ENCODE peak calls at places on chromosomes 5 and 9, in nine cellular contexts. N is K562, M is H1, U is colonic mucosa, A is HCT116, C is IMR-90, J is neural progenitor cell, F is fibroblast of lung, X is keratinocyte. V is an unnamed sample.

GRCh38 chr9:71349218-71349617 is 227.8 kb upstream of the TRPM3 start:
- DNase-seq in N (no peak), M (no peak), U (no peak), A (no peak), C (peak), J (no peak), F (no peak), X (no peak), V (no peak)

GRCh38 chr9:91949946-91950664 is at the start of gene ROR2:
- DNase-seq in N (peak), M (no peak), U (peak), A (peak), C (peak), J (peak), F (peak), X (no peak), V (peak)

GRCh38 chr9:1100945-1101344 is 50.8 kb downstream of the DMRT2 start:
- DNase-seq in N (no peak), M (peak), U (peak), A (no peak), C (peak), J (no peak), F (peak), X (no peak), V (peak)

GRCh38 chr9:125701351-125701750 is 5.7 kb downstream of the MAPKAP1 start:
- DNase-seq in N (no peak), M (no peak), U (no peak), A (no peak), C (peak), J (no peak), F (peak), X (peak), V (peak)

GRCh38 chr9:121559183-121559582 is 59.5 kb upstream of the GGTA1 start:
- DNase-seq in N (no peak), M (no peak), U (no peak), A (no peak), C (peak), J (no peak), F (no peak), X (no peak), V (no peak)

GRCh38 chr5:32274548-32275420 is 38.0 kb downstream of the MTMR12 start:
- DNase-seq in N (no peak), M (no peak), U (no peak), A (no peak), C (peak), J (no peak), F (peak), X (no peak), V (peak)

GRCh38 chr5:26416911-26417310 is 621.5 kb downstream of the CDH9 start:
- DNase-seq in N (no peak), M (no peak), U (no peak), A (no peak), C (no peak), J (no peak), F (no peak), X (no peak), V (no peak)

GRCh38 chr5:158414333-158414762 is 555.4 kb upstream of the CLINT1 start:
- DNase-seq in N (no peak), M (no peak), U (no peak), A (no peak), C (no peak), J (no peak), F (peak), X (no peak), V (no peak)

GRCh38 chr9:112750111-112750766 is at the start of gene SNX30:
- DNase-seq in N (peak), M (peak), U (peak), A (peak), C (peak), J (peak), F (peak), X (no peak), V (peak)

GRCh38 chr9:137302176-137303030 is at the start of gene NRARP:
- DNase-seq in N (peak), M (no peak), U (peak), A (peak), C (peak), J (peak), F (peak), X (no peak), V (peak)

GRCh38 chr5:166710275-166710674 is 1581.2 kb upstream of the WWC1 start:
- DNase-seq in N (no peak), M (no peak), U (no peak), A (no peak), C (no peak), J (no peak), F (no peak), X (no peak), V (no peak)

GRCh38 chr5:179377421-179378115 is 32.3 kb upstream of the ADAMTS2 start:
- DNase-seq in N (no peak), M (no peak), U (no peak), A (no peak), C (peak), J (no peak), F (peak), X (no peak), V (peak)

GRCh38 chr5:112757468-112758208 is 20.0 kb downstream of the APC start:
- DNase-seq in N (peak), M (no peak), U (no peak), A (peak), C (peak), J (peak), F (peak), X (no peak), V (peak)

DNA sequence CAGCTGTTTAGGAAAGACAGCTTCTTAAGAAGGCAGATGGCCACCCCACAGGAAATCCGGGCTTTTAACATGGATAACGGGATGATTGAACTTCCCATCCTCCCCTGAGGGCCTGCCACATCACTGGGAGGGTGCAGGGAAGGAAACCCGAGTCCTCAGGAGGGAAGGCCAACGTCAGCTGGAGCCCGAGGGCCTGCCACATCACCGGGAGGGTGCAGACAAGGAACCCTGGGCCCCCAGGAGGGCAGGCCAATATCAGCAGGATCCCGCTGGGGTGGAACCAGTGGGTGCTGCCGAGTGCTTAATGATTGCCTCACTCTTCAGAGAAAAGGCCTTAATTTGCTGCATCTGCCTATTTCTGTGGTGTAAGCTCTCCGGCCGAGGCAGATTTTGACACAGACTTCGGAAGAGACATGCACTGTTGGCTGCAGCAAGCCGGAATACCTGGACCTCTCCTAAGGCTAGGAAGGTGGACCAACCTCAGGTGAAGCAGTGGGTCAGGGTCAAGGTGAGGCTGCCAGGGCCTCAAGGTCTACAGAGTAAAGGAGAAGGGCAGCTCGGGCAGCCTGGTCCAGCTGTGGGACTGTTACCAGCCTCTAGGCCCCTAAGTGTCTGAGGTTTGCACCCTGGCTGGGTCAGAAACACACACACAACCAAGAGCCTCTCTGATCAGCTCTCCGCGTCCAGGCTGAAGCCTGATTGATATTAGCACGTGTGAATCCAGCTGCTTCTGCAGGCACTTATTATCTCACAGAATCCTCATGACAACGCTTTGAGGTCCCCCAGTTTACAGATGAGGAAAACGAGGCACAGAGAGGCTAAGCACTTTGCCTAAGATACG is 14.8 kb upstream of the COL5A1 start:
- DNase-seq in N (no peak), M (no peak), U (no peak), A (no peak), C (peak), J (no peak), F (peak), X (no peak), V (peak)
- H3K9ac ChIP-seq in N (no peak), M (no peak), U (no peak), A (no peak), C (no peak), J (no peak), F (no peak), X (no peak), V (no peak)

DNA sequence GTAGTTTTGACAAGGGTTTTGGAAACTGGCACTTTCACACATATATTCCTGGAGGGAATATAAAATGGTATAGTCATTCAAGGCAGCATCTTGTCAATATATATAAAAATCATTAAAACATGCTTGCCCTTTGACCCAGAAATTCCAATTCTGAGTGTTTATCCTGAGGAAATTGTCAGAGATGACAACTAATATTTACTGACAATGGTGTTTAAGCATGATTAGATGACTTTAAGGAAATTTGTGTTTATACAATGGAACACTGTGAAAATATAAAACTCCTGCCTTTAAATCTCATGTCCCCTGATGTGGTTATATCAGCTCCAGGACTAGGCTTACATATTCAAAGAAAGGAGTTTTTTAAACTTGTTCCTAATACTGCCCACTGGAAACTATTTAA is 25.6 kb downstream of the PCSK1 start:
- DNase-seq in N (no peak), M (no peak), U (no peak), A (no peak), C (no peak), J (no peak), F (no peak), X (no peak), V (no peak)
- H3K4me3 ChIP-seq in N (no peak), M (no peak), U (no peak), A (no peak), C (no peak), J (no peak), F (no peak), X (no peak), V (no peak)

DNA sequence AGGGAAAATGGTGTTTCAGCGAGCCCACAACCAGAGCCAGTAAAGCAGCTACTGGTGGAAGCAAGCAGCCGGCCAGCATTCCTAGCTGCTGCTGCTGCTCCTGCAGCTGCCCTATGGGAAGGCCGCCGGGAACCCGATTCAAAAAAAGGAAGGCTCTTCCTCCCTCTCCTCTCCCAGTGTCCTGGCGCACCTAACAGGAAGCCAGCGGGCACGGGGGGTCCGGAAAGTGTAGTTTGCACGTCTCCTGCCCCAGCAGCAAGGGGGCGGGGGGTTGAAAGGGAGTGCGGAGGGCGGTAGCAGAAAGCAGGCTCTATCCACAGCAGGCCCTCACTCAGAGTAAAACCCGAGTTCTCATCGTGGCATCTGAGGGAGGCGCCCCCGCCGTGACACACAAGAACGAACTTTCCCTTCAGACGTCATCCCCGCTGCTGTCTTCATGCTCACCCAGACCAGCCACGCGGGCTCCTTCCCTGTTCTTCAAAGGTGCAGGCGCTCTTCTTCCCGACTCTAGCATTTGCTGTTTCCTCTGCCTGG is 16.5 kb downstream of the GRXCR2 start:
- DNase-seq in N (no peak), M (peak), U (no peak), A (no peak), C (peak), J (peak), F (peak), X (no peak), V (peak)
- TF ChIP-seq CTCF in N (no peak), M (no peak), U (no peak), A (no peak), C (no peak), J (no peak), F (no peak), X (no peak), V (peak)

GRCh38 chr9:85278769-85279168 is 463.0 kb downstream of the AGTPBP1 start:
- DNase-seq in N (no peak), M (no peak), U (no peak), A (no peak), C (no peak), J (no peak), F (no peak), X (no peak), V (no peak)

DNA sequence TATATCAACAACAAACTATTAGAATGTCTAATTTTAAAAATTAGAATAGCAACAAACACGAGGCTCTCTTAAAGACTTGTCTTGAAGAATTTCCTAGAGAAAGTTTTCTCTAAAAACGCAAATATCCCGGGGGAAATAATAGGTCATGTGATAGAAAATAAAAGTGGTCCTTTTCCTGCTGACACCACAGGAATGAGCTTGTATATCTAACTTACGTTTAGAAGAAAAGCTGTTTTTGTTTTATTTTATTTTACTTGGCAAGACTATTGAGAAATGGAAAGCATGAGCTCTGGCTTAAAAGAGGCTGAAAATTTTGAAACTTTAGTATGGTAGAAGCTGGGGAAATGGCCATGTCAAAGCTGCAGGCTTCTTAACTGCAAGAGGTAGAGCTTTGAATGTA is 465.0 kb downstream of the AGTPBP1 start:
- DNase-seq in N (no peak), M (no peak), U (no peak), A (no peak), C (no peak), J (no peak), F (no peak), X (no peak), V (no peak)
- H3K9ac ChIP-seq in N (no peak), M (no peak), U (no peak), A (no peak), C (no peak), J (no peak), F (no peak), X (no peak), V (no peak)

DNA sequence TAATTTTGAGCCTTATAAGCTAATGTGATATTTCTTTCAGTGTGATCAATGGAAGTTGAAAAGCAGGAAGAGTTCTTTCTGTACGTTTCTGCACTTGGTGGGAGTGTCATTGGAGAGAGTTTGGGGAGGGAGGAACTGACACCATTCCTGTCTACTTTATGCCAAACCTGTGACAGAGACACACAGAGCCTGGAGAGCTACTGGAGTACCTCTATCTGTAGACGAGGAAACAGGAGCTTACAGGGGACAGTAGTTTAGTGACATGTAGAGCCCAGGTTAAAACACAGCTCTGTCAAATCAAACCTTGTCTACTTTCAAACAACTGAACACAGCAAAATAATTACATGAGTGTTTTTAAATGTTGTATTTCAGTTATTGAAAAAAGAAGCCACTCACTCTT is 103.6 kb downstream of the PDE4D start:
- DNase-seq in N (no peak), M (no peak), U (no peak), A (no peak), C (no peak), J (no peak), F (no peak), X (no peak), V (no peak)
- H3K4me3 ChIP-seq in N (no peak), M (no peak), U (no peak), A (no peak), C (no peak), J (no peak), F (no peak), X (no peak), V (no peak)

GRCh38 chr5:150302301-150303069 is at the start of gene ARSI:
- DNase-seq in N (peak), M (no peak), U (peak), A (no peak), C (no peak), J (peak), F (peak), X (no peak), V (peak)
- TF ChIP-seq CTCF in N (peak), M (no peak), U (no peak), A (no peak), C (peak), J (peak), F (no peak), X (no peak), V (peak)